ENCODE peak calls at places on chromosomes 7 and 10, in seven cellular contexts. M is H9, V is mesenchymal stem cell, U is IMR-90, X is neuronal stem cell, S is mesendoderm, O is H1. G is an unnamed sample.

GRCh38 chr10:103982639-103983038 is 15.7 kb downstream of the SLK start:
- DNase-seq in X (peak), U (no peak), S (peak), O (no peak), M (peak), V (no peak), G (no peak)

GRCh38 chr10:119511828-119512515 is 30.5 kb downstream of the RGS10 start:
- DNase-seq in V (no peak), U (no peak), X (no peak), S (no peak), O (no peak), M (no peak), G (no peak)

GRCh38 chr10:62851449-62851848 is 35.3 kb upstream of the EGR2 start:
- DNase-seq in U (peak), X (no peak), V (no peak), S (peak), O (peak), M (peak), G (no peak)

GRCh38 chr7:17009007-17009719 is 127.4 kb upstream of the AGR3 start:
- DNase-seq in V (no peak), U (peak), S (peak), X (no peak), O (no peak), M (no peak), G (no peak)

GRCh38 chr10:69086131-69086530 is 1.8 kb upstream of the SRGN start:
- DNase-seq in U (no peak), X (no peak), S (peak), V (no peak), O (no peak), M (no peak), G (no peak)

GRCh38 chr7:115747174-115747573 is 283.4 kb downstream of the TFEC start:
- DNase-seq in M (no peak), O (no peak), V (peak), S (no peak), U (peak), X (no peak), G (no peak)

GRCh38 chr10:124464028-124464751 is 2.6 kb downstream of the LHPP start:
- DNase-seq in O (no peak), S (no peak), X (no peak), M (no peak), V (peak), U (no peak), G (no peak)

GRCh38 chr7:108324053-108325038 is 131.9 kb downstream of the NRCAM start:
- DNase-seq in O (no peak), U (no peak), M (no peak), V (no peak), S (no peak), X (no peak), G (no peak)

GRCh38 chr7:40704172-40704571 is 569.4 kb downstream of the SUGCT start:
- DNase-seq in X (no peak), U (no peak), V (no peak), S (peak), O (no peak), M (no peak), G (no peak)

GRCh38 chr7:25073451-25073850 is 51.6 kb downstream of the CYCS start:
- DNase-seq in M (no peak), V (peak), S (no peak), X (no peak), O (no peak), U (peak), G (no peak)

GRCh38 chr10:71094712-71095390 is 117.5 kb upstream of the UNC5B start:
- DNase-seq in S (no peak), O (no peak), M (no peak), U (no peak), V (no peak), X (no peak), G (no peak)

GRCh38 chr10:75401569-75402485 is at the start of gene ZNF503:
- DNase-seq in S (peak), O (peak), U (peak), X (peak), V (peak), M (peak), G (peak)
- H3K27ac ChIP-seq in S (peak), O (no peak), U (peak), X (peak), V (peak), M (no peak), G (peak)

DNA sequence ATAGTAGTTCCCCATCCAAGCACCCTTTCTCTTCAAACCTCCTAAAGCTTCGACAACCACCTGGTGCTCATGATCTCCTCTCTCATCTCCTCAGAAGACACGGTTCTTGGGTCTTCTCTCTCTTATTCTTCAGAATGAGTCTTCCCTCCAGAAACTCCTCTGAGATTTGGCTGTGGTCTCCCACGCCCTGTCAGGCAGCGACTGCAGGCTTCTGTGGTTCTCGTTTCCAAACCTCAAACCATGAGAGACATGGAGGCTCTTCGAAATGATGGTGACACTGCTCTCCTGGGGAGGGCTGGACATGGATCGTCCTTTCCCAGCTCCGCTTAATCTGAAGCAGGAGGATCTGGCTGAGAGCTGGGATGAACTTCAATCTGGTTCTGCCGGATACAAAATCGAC is 78.6 kb upstream of the PITRM1 start:
- DNase-seq in X (no peak), U (no peak), M (no peak), S (no peak), V (no peak), O (no peak), G (no peak)
- H3K4ac ChIP-seq in X (no peak), U (peak), M (no peak), S (no peak), V (no peak), O (no peak), G (no peak)

GRCh38 chr10:43223056-43223455 is 43.8 kb downstream of the RASGEF1A start:
- DNase-seq in O (no peak), M (no peak), V (no peak), U (no peak), S (no peak), X (no peak), G (no peak)

GRCh38 chr10:43220971-43221418 is 45.9 kb downstream of the RASGEF1A start:
- DNase-seq in V (no peak), X (no peak), M (no peak), S (no peak), O (no peak), U (no peak), G (no peak)

GRCh38 chr10:43221419-43222293 is 45.2 kb downstream of the RASGEF1A start:
- DNase-seq in S (peak), M (peak), V (no peak), U (no peak), X (no peak), O (peak), G (no peak)

GRCh38 chr10:43224321-43224720 is 42.5 kb downstream of the RASGEF1A start:
- DNase-seq in V (no peak), U (no peak), O (no peak), M (no peak), S (no peak), X (no peak), G (no peak)

DNA sequence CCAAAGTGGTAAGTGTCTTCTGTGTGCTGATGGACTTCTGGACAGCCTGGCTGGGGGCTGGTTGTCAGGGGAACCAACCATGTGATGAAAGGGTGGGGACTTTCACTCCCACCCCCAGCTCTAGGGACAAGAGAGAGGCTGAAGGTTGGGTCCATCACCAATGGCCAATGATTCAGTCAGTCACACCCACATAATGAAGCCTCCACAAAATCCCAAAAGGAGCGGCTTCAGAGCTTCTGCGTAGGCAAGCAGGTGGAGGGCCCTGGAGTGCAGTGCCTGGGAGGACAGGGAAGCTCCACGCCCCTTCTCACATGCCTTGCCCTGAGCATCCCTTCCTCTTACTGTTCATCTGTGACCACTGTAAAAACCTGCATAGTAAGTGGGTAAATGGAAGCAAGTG is 44.6 kb downstream of the RASGEF1A start:
- DNase-seq in S (no peak), O (no peak), X (no peak), U (no peak), M (peak), V (no peak), G (no peak)
- H4K8ac ChIP-seq in S (no peak), O (no peak), X (no peak), U (no peak), M (no peak), V (no peak), G (no peak)

GRCh38 chr7:68246189-68246633 is 1249.6 kb downstream of the TYW1 start:
- DNase-seq in O (peak), M (peak), X (peak), U (no peak), S (peak), V (no peak), G (no peak)
- H3K27ac ChIP-seq in O (peak), M (peak), X (no peak), U (no peak), S (peak), V (no peak), G (peak)

GRCh38 chr10:19164461-19164860 is 115.9 kb downstream of the MALRD1 start:
- DNase-seq in V (no peak), O (no peak), M (no peak), X (no peak), S (no peak), U (no peak), G (no peak)

GRCh38 chr10:19168584-19168983 is 120.0 kb downstream of the MALRD1 start:
- DNase-seq in M (peak), V (no peak), S (peak), O (peak), U (no peak), X (peak), G (peak)

GRCh38 chr10:19169684-19170083 is 121.1 kb downstream of the MALRD1 start:
- DNase-seq in V (no peak), O (no peak), S (no peak), U (peak), M (no peak), X (no peak), G (no peak)
- H3K4ac ChIP-seq in V (no peak), O (no peak), S (no peak), U (no peak), M (no peak), X (no peak), G (no peak)

GRCh38 chr7:6056616-6057015 is 25.4 kb downstream of the ANKRD61 start:
- DNase-seq in O (no peak), X (no peak), U (no peak), M (no peak), V (no peak), S (no peak), G (no peak)
- H4K8ac ChIP-seq in O (no peak), X (no peak), U (no peak), M (no peak), V (no peak), S (no peak), G (no peak)

GRCh38 chr7:151689196-151689971 is 169.7 kb upstream of the RHEB start:
- DNase-seq in X (no peak), V (no peak), U (no peak), S (no peak), O (no peak), M (no peak), G (no peak)

GRCh38 chr7:151686826-151687225 is 167.1 kb upstream of the RHEB start:
- DNase-seq in V (no peak), M (no peak), O (no peak), U (no peak), S (no peak), X (no peak), G (peak)

GRCh38 chr7:151686016-151686766 is 166.5 kb upstream of the RHEB start:
- DNase-seq in U (no peak), X (no peak), O (no peak), M (no peak), S (no peak), V (no peak), G (peak)

GRCh38 chr7:151687523-151688235 is 168.0 kb upstream of the RHEB start:
- DNase-seq in U (peak), O (no peak), V (peak), M (peak), X (peak), S (peak), G (peak)

DNA sequence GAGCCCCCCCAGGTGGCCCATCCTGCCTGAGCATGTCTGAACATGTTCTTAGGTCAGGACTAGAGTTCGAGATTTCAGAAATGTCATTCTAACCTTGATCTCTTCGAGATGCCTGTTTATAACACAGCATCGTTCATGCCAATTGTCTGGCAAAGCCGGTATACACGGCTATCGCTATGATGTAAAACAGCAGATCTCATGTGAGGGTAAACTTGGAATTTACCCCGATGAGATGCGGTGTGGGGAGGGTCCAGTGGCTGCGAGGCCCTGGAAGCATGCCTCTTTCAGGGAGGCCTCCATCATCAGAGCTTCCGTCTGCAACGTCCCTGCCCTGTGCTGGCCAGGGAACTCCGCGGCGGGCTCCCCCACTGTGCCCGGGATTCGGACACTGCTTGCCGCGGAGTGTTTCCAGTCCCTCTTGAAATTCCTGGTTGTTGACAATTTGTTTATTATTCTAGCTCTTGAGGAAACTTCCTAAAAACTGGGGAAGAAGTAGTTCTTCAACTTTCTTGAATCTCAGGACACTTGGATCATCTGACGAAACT is 168.6 kb upstream of the RHEB start:
- DNase-seq in O (no peak), V (no peak), S (no peak), M (no peak), X (no peak), U (no peak), G (no peak)
- H3K27ac ChIP-seq in O (no peak), V (peak), S (peak), M (no peak), X (no peak), U (peak), G (peak)

GRCh38 chr7:133593561-133593960 is 340.7 kb downstream of the EXOC4 start:
- DNase-seq in X (no peak), V (no peak), M (no peak), S (no peak), O (no peak), U (no peak), G (no peak)
- H3K4ac ChIP-seq in X (no peak), V (no peak), M (no peak), S (no peak), O (no peak), U (no peak), G (no peak)

DNA sequence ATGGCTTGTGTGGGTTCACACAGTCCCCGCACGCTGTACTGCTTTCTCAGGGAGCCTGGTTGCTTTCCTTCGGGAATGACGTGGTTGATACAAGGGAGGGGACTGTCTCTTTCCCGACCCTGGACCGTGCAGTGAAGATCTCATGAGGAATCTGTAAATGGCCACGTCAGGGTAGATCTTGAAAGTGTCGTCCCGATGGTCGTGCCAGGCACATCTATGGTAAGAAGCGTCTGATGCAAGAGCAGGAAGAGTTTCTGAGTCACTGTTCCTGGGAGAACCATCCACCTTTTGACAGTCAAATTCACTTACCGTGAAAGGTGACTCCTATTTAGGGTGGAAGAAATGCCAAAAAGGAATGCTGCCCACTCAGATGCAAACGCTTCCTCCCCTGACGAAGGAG is 500.4 kb downstream of the PTPRN2 start:
- DNase-seq in U (no peak), X (no peak), M (no peak), S (no peak), V (no peak), O (no peak), G (no peak)
- H4K8ac ChIP-seq in U (no peak), X (no peak), M (no peak), S (no peak), V (no peak), O (no peak), G (no peak)